ENCODE peak calls at places on chromosomes 5 and 9, in seven cellular contexts. C is AML-193; T is amniotic stem cell; F is neural crest cell; V is aorta; B is posterior cingulate gyrus; Z is activated T-cell treated with anti-CD3 and anti-CD28 coated beads, Interleukin-2, amount 50 U/mL, for 4 hours. J is an unnamed sample.

GRCh38 chr5:58156977-58157701 is 302.7 kb downstream of the PLK2 start:
- DNase-seq in C (no peak), B (no peak), V (no peak), T (no peak), F (no peak), Z (no peak), J (no peak)

GRCh38 chr5:174817610-174818009 is 93.2 kb downstream of the MSX2 start:
- DNase-seq in V (no peak), T (no peak), C (no peak), F (no peak), B (no peak), Z (no peak), J (no peak)

GRCh38 chr5:20445326-20445860 is 457.4 kb upstream of the CDH18 start:
- DNase-seq in V (no peak), Z (no peak), T (no peak), B (no peak), C (no peak), F (no peak), J (no peak)

GRCh38 chr5:134088994-134089560 is 25.4 kb upstream of the TCF7 start:
- DNase-seq in T (no peak), V (no peak), C (no peak), Z (no peak), B (no peak), F (no peak), J (no peak)

GRCh38 chr5:151238303-151238741 is 14.4 kb upstream of the CCDC69 start:
- DNase-seq in Z (no peak), V (peak), C (no peak), T (no peak), B (no peak), F (no peak), J (no peak)

GRCh38 chr9:27771803-27772545 is 198.7 kb upstream of the C9orf72 start:
- DNase-seq in Z (no peak), B (no peak), T (no peak), C (no peak), V (no peak), F (no peak), J (no peak)

GRCh38 chr5:154543380-154543779 is 65.4 kb upstream of the HAND1 start:
- DNase-seq in V (no peak), C (no peak), B (no peak), F (no peak), Z (no peak), T (no peak), J (no peak)

GRCh38 chr5:170571885-170572284 is 68.1 kb downstream of the KCNIP1 start:
- DNase-seq in C (no peak), Z (no peak), F (no peak), T (no peak), V (no peak), B (no peak), J (no peak)

GRCh38 chr9:134644715-134645606 is 3.4 kb downstream of the COL5A1 start:
- DNase-seq in T (peak), C (no peak), F (no peak), V (peak), Z (no peak), B (peak), J (no peak)

GRCh38 chr9:112012026-112012902 is 115.7 kb downstream of the UGCG start:
- DNase-seq in V (peak), T (peak), B (peak), C (peak), Z (no peak), F (no peak), J (no peak)

GRCh38 chr5:107929080-107929479 is 258.3 kb upstream of the EFNA5 start:
- DNase-seq in Z (no peak), B (no peak), F (no peak), T (no peak), V (no peak), C (no peak), J (no peak)

GRCh38 chr9:121439711-121440110 is 59.9 kb downstream of the GGTA1 start:
- DNase-seq in F (no peak), Z (no peak), C (no peak), B (no peak), T (no peak), V (no peak), J (no peak)

GRCh38 chr9:98081477-98082219 is 25.1 kb downstream of the NANS start:
- DNase-seq in B (no peak), F (no peak), T (no peak), C (no peak), V (no peak), Z (peak), J (no peak)

GRCh38 chr5:176870110-176870591 is 29.0 kb downstream of the HK3 start:
- DNase-seq in B (peak), V (no peak), T (no peak), F (peak), C (no peak), Z (no peak), J (no peak)

J was measured in activated gamma-delta T cell treated with Interleukin-2 at 50 U/mL for 16 hours.